ENCODE peak calls at places on chromosome 1, in six cellular contexts. M is spleen, T is SK-MEL-5, A is KBM-7, H is AG10803, S is NCI-H1092 treated with DMSO at 0.1 percent for 48 hours. D is an unnamed sample.

GRCh38 chr1:208782186-208782585 is 538.0 kb upstream of the PLXNA2 start:
- DNase-seq in M (no peak), T (no peak), A (no peak), H (no peak), S (peak), D (no peak)

GRCh38 chr1:51963592-51964308 is 26.8 kb downstream of the RAB3B start:
- DNase-seq in M (no peak), T (no peak), A (peak), H (no peak), S (no peak), D (peak)

GRCh38 chr1:161131721-161132409 is 602 bp downstream of the DEDD start:
- DNase-seq in M (peak), T (no peak), A (no peak), H (peak), S (no peak), D (peak)

GRCh38 chr1:183480971-183481431 is 8.7 kb downstream of the SMG7 start:
- DNase-seq in M (no peak), T (no peak), A (no peak), H (peak), S (no peak), D (no peak)

GRCh38 chr1:145799806-145800205 is 24.1 kb downstream of the RNF115 start:
- DNase-seq in M (no peak), T (no peak), A (no peak), H (no peak), S (no peak), D (no peak)

GRCh38 chr1:26730695-26731094 is 34.9 kb downstream of the ARID1A start:
- DNase-seq in M (no peak), T (no peak), A (no peak), H (peak), S (no peak), D (no peak)

GRCh38 chr1:159469921-159470595 is 30.5 kb downstream of the OR10J1 start:
- DNase-seq in M (no peak), T (no peak), A (no peak), H (no peak), S (no peak), D (no peak)

GRCh38 chr1:109307363-109308021 is 681 bp upstream of the MYBPHL start:
- DNase-seq in M (no peak), T (no peak), A (peak), H (no peak), S (peak), D (peak)

GRCh38 chr1:233252436-233252835 is 43.1 kb downstream of the PCNX2 start:
- DNase-seq in M (no peak), T (no peak), A (peak), H (no peak), S (no peak), D (peak)